ENCODE peak calls at places on chromosomes 2 and 18, in nine cellular contexts. S is NCI-H1048; V is dorsolateral prefrontal cortex; E is caudate nucleus; G is left cardiac atrium; P is chondrocyte; I is GM04503; R is CD8-positive, alpha-beta T cell; W is posterior cingulate gyrus. Y is an unnamed sample.

GRCh38 chr2:10225291-10226031 is 77.2 kb upstream of the HPCAL1 start:
- DNase-seq in S (no peak), V (no peak), E (no peak), G (no peak), P (peak), I (no peak), R (no peak), W (no peak), Y (no peak)

GRCh38 chr2:88016948-88017779 is 817 bp upstream of the RNU2-63P start:
- DNase-seq in S (no peak), V (no peak), E (no peak), G (peak), P (no peak), I (no peak), R (no peak), W (peak), Y (no peak)

GRCh38 chr2:173272895-173273294 is 81.8 kb upstream of the CDCA7 start:
- DNase-seq in S (no peak), V (no peak), E (no peak), G (no peak), P (no peak), I (no peak), R (no peak), W (no peak), Y (no peak)

GRCh38 chr18:46408334-46408987 is 248.6 kb downstream of the LOXHD1 start:
- DNase-seq in S (no peak), V (no peak), E (no peak), G (no peak), P (no peak), I (no peak), R (no peak), W (no peak), Y (no peak)

GRCh38 chr2:20582600-20583221 is 68.2 kb downstream of the HS1BP3 start:
- DNase-seq in S (no peak), V (peak), E (peak), G (peak), P (peak), I (no peak), R (no peak), W (peak), Y (no peak)

GRCh38 chr2:187519419-187520120 is 34.7 kb downstream of the TFPI start:
- DNase-seq in S (no peak), V (no peak), E (no peak), G (no peak), P (no peak), I (no peak), R (no peak), W (no peak), Y (no peak)

GRCh38 chr18:36692331-36692730 is 136.5 kb downstream of the TPGS2 start:
- DNase-seq in S (no peak), V (no peak), E (no peak), G (no peak), P (no peak), I (peak), R (no peak), W (no peak), Y (no peak)

GRCh38 chr2:26649992-26650712 is 9.0 kb upstream of the CIB4 start:
- DNase-seq in S (no peak), V (no peak), E (no peak), G (no peak), P (peak), I (no peak), R (no peak), W (no peak), Y (no peak)

GRCh38 chr2:163182764-163183354 is 344.3 kb upstream of the KCNH7 start:
- DNase-seq in S (no peak), V (no peak), E (no peak), G (no peak), P (no peak), I (no peak), R (no peak), W (no peak), Y (no peak)

GRCh38 chr2:134120718-134121630 is 132.9 kb upstream of the MGAT5 start:
- DNase-seq in S (no peak), V (peak), E (peak), G (peak), P (no peak), I (no peak), R (peak), W (peak), Y (no peak)

GRCh38 chr2:180890781-180891180 is 89.6 kb upstream of the UBE2E3 start:
- DNase-seq in S (no peak), V (no peak), E (no peak), G (no peak), P (no peak), I (no peak), R (no peak), W (no peak), Y (no peak)

GRCh38 chr2:69356471-69356870 is 30.6 kb downstream of the GFPT1 start:
- DNase-seq in S (no peak), V (no peak), E (no peak), G (no peak), P (no peak), I (no peak), R (no peak), W (no peak), Y (no peak)

GRCh38 chr18:50193796-50194622 is 938 bp downstream of the MYO5B start:
- DNase-seq in S (no peak), V (no peak), E (no peak), G (no peak), P (peak), I (no peak), R (no peak), W (no peak), Y (no peak)

GRCh38 chr2:26562811-26563645 is 78.1 kb downstream of the CIB4 start:
- DNase-seq in S (no peak), V (no peak), E (no peak), G (peak), P (no peak), I (no peak), R (no peak), W (peak), Y (no peak)

GRCh38 chr18:75548353-75548752 is 120.8 kb upstream of the SMIM21 start:
- DNase-seq in S (peak), V (no peak), E (no peak), G (no peak), P (no peak), I (no peak), R (no peak), W (no peak), Y (no peak)

GRCh38 chr2:241702155-241702404 is 241 bp downstream of the ING5 start:
- DNase-seq in S (no peak), V (no peak), E (no peak), G (no peak), P (no peak), I (no peak), R (peak), W (peak), Y (no peak)

GRCh38 chr2:31962757-31963361 is 47.9 kb downstream of the MEMO1 start:
- DNase-seq in S (no peak), V (no peak), E (no peak), G (peak), P (no peak), I (no peak), R (no peak), W (no peak), Y (no peak)

GRCh38 chr2:155310589-155310988 is 612.1 kb downstream of the KCNJ3 start:
- DNase-seq in S (no peak), V (no peak), E (no peak), G (no peak), P (no peak), I (no peak), R (no peak), W (no peak), Y (no peak)

GRCh38 chr2:46116616-46117015 is 180.6 kb upstream of the EPAS1 start:
- DNase-seq in S (no peak), V (no peak), E (no peak), G (no peak), P (no peak), I (peak), R (no peak), W (no peak), Y (no peak)

Y was measured in right atrium auricular region.